ENCODE peak calls at places on chromosomes 11 and 22, in seven cellular contexts. C is tibial artery, I is HFFc6, A is nucleus accumbens, Q is GM04503, B is cardiac fibroblast, R is A549. J is an unnamed sample.

GRCh38 chr11:1942541-1943260 is 4.4 kb upstream of the MRPL23 start:
- DNase-seq in Q (no peak), C (peak), A (no peak), B (no peak), R (no peak), I (no peak), J (no peak)

GRCh38 chr22:25334091-25334490 is 114.7 kb downstream of the CRYBB2 start:
- DNase-seq in B (peak), Q (no peak), A (peak), R (peak), I (no peak), C (no peak), J (no peak)

GRCh38 chr11:128226106-128226716 is 361.1 kb downstream of the ETS1 start:
- DNase-seq in C (no peak), B (no peak), R (no peak), Q (no peak), I (no peak), A (no peak), J (no peak)

GRCh38 chr22:41504397-41504796 is 35.5 kb downstream of the ACO2 start:
- DNase-seq in I (no peak), A (no peak), C (peak), B (peak), R (no peak), Q (no peak), J (no peak)

GRCh38 chr11:8917157-8917820 is 6.3 kb downstream of the AKIP1 start:
- DNase-seq in I (peak), C (no peak), B (peak), R (no peak), Q (peak), A (no peak), J (peak)

GRCh38 chr11:95132956-95133355 is 43.3 kb downstream of the ENDOD1 start:
- DNase-seq in I (no peak), A (no peak), R (no peak), C (no peak), B (no peak), Q (no peak), J (no peak)

GRCh38 chr11:28343304-28344233 is 235.4 kb downstream of the METTL15 start:
- DNase-seq in I (peak), R (peak), B (peak), C (no peak), A (no peak), Q (peak), J (peak)

GRCh38 chr22:38949889-38950405 is 7.5 kb upstream of the APOBEC3A start:
- DNase-seq in A (no peak), C (peak), Q (no peak), B (no peak), I (no peak), R (no peak), J (no peak)

GRCh38 chr22:30186048-30186447 is 60.5 kb downstream of the LIF start:
- DNase-seq in B (no peak), Q (no peak), C (no peak), I (no peak), A (no peak), R (no peak), J (no peak)

GRCh38 chr11:64321533-64321932 is 3.6 kb downstream of the PRDX5 start:
- DNase-seq in B (no peak), A (no peak), Q (no peak), R (no peak), C (no peak), I (no peak), J (peak)

GRCh38 chr11:69541501-69542313 is 60.2 kb downstream of the LINC01488 start:
- DNase-seq in A (no peak), B (peak), C (no peak), Q (no peak), I (peak), R (peak), J (no peak)

GRCh38 chr11:125950696-125951645 is 5.1 kb downstream of the VSIG10L2 start:
- DNase-seq in B (peak), Q (no peak), A (no peak), R (no peak), I (no peak), C (no peak), J (no peak)

GRCh38 chr22:49884075-49884474 is 30.4 kb downstream of the ZBED4 start:
- DNase-seq in B (no peak), R (no peak), C (no peak), I (no peak), A (no peak), Q (no peak), J (no peak)

GRCh38 chr11:45795379-45795778 is 9.6 kb upstream of the SLC35C1 start:
- DNase-seq in B (no peak), A (no peak), I (no peak), R (no peak), C (peak), Q (no peak), J (no peak)

GRCh38 chr11:113553235-113553634 is 78.0 kb upstream of the DRD2 start:
- DNase-seq in A (no peak), R (peak), I (peak), B (peak), C (peak), Q (peak), J (peak)

J was measured in astrocyte of the spinal cord.